ENCODE peak calls at places on chromosome 17, in six cellular contexts. M is GM23248, J is GM23338, N is HCT116, U is PC-3, P is hepatocyte. K is an unnamed sample. For H3K9me2, the result is how much of the 10 kb centered on the place peaks cover.

GRCh38 chr17:11996722-11997146 is 541 bp downstream of the ZNF18 start:
- DNase-seq in M (peak), J (peak), N (peak), U (peak), P (peak), K (peak)

GRCh38 chr17:5210853-5211252 is 19.2 kb upstream of the ZNF594 start:
- DNase-seq in M (peak), J (no peak), N (no peak), U (no peak), P (no peak), K (no peak)

GRCh38 chr17:79064026-79064425 is 10.6 kb upstream of the ENGASE start:
- DNase-seq in M (no peak), J (no peak), N (no peak), U (no peak), P (no peak), K (no peak)

GRCh38 chr17:80832266-80832676 is 159.4 kb upstream of the CHMP6 start:
- DNase-seq in M (peak), J (peak), N (no peak), U (peak), P (peak), K (no peak)

GRCh38 chr17:17845046-17845775 is 8.4 kb upstream of the SREBF1 start:
- DNase-seq in M (no peak), J (no peak), N (no peak), U (no peak), P (no peak), K (no peak)

GRCh38 chr17:70869402-70870085 is 700.2 kb downstream of the KCNJ2 start:
- DNase-seq in M (no peak), J (peak), N (no peak), U (no peak), P (no peak), K (no peak)

GRCh38 chr17:71446635-71447034 is 674.2 kb upstream of the SOX9 start:
- DNase-seq in M (no peak), J (no peak), N (no peak), U (peak), P (no peak), K (no peak)

GRCh38 chr17:49723423-49723822 is 15.7 kb upstream of the SLC35B1 start:
- DNase-seq in M (no peak), J (no peak), N (no peak), U (no peak), P (no peak), K (no peak)

GRCh38 chr17:82814834-82815233 is 25.0 kb downstream of the ZNF750 start:
- DNase-seq in M (no peak), J (no peak), N (no peak), U (no peak), P (no peak), K (no peak)

GRCh38 chr17:48639982-48640857 is 14.1 kb upstream of the HOXB9 start:
- DNase-seq in M (no peak), J (no peak), N (no peak), U (no peak), P (no peak), K (no peak)

GRCh38 chr17:65100316-65101140 is 36.6 kb upstream of the RGS9 start:
- DNase-seq in M (peak), J (peak), N (peak), U (peak), P (peak), K (peak)

GRCh38 chr17:47872651-47873161 is 21.7 kb upstream of the SP6 start:
- DNase-seq in M (no peak), J (peak), N (no peak), U (no peak), P (no peak), K (no peak)

GRCh38 chr17:27559996-27560481 is 70.9 kb upstream of the LGALS9 start:
- DNase-seq in M (peak), J (no peak), N (no peak), U (peak), P (peak), K (no peak)

GRCh38 chr17:50837980-50838954 is 2.9 kb downstream of the WFIKKN2 start:
- DNase-seq in M (no peak), J (no peak), N (no peak), U (no peak), P (no peak), K (no peak)

GRCh38 chr17:55931448-55931847 is 180.6 kb downstream of the PCTP start:
- DNase-seq in M (no peak), J (no peak), N (no peak), U (no peak), P (no peak), K (no peak)

GRCh38 chr17:29138184-29138955 is 41.8 kb downstream of the MYO18A start:
- DNase-seq in M (peak), J (no peak), N (no peak), U (peak), P (no peak), K (peak)

GRCh38 chr17:53253956-53254597 is 568.6 kb upstream of the KIF2B start:
- DNase-seq in M (no peak), J (no peak), N (no peak), U (no peak), P (no peak), K (no peak)
- H3K9me2 ChIP-seq in M (under half), J (under half), N (under half), U (under half), P (under half), K (under half)

GRCh38 chr17:42289863-42290165 is 1.5 kb downstream of the STAT5A start:
- DNase-seq in M (no peak), J (no peak), N (no peak), U (no peak), P (no peak), K (no peak)
- TF ChIP-seq EZH2phosphoT487 in M (no peak), J (no peak), N (no peak), U (no peak), P (no peak), K (no peak)

GRCh38 chr17:6558276-6558675 is 1.9 kb upstream of the PITPNM3 start:
- DNase-seq in M (no peak), J (no peak), N (no peak), U (no peak), P (no peak), K (no peak)
- TF ChIP-seq EZH2 in M (no peak), J (no peak), N (no peak), U (no peak), P (no peak), K (no peak)

GRCh38 chr17:8046929-8047768 is 8.3 kb downstream of the ALOX15B start:
- DNase-seq in M (no peak), J (no peak), N (no peak), U (no peak), P (no peak), K (no peak)
- H3K9me2 ChIP-seq in M (under half), J (under half), N (under half), U (under half), P (under half), K (under half)

GRCh38 chr17:4142107-4142900 is 526 bp downstream of the ZZEF1 start:
- DNase-seq in M (peak), J (peak), N (no peak), U (no peak), P (peak), K (peak)
- TF ChIP-seq EZH2phosphoT487 in M (no peak), J (no peak), N (no peak), U (no peak), P (no peak), K (no peak)

DNA sequence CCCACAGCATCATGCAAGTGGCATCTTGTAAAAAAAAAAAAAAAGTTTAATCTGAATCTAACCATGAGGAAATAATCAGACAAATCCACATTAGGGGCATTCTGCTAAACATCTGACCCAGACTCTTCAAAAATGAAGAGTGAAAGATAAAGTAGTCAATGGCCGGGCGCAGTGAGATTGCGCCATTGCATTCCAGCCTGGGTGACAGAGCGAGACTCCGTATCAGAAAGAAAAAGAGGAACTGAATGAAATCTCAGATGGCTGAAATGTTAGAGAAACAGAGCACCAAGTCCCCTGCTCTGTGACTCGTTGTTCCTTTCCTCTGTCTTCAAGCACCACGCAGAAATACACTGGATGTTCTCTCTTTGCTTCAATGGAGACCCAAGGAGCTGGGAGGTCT is 12.7 kb upstream of the RNF135 start:
- DNase-seq in M (peak), J (no peak), N (no peak), U (no peak), P (no peak), K (no peak)
- TF ChIP-seq EZH2 in M (no peak), J (no peak), N (no peak), U (no peak), P (no peak), K (no peak)

DNA sequence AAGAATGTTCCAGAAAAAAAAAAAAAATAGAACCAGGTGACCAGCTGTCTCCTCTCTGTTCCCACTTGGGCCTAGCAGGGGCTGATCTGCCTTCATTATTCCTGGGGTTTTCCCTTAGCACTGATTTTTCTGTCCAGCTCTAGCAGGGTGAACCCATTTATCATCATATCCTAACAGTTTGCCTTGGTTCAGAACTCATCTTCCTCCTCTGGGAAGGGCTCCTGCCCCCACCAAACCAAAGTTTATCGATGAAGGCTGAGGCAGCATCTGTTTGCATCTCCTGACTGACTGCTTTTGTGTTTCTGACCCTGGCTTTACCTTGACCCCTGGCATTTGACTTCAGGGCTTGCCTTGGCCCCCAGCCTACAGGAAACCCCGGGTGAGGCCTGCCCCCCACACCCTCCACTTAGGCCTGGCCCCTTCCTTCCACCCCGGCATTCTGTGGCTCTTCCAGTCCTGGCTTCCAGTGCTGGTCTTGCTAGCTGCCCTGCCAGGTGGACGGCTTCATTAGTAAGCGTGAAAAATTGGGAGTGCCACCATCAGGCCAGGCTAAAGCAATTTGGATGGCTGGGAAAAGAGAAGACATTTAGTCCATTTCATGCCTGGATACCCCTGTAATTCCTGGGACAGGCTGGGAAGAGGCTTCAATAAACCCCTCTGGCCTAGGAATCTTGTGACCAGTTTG is 164.9 kb downstream of the CCDC182 start:
- DNase-seq in M (no peak), J (no peak), N (no peak), U (no peak), P (no peak), K (no peak)
- H3K9me2 ChIP-seq in M (under half), J (under half), N (under half), U (under half), P (under half), K (under half)

DNA sequence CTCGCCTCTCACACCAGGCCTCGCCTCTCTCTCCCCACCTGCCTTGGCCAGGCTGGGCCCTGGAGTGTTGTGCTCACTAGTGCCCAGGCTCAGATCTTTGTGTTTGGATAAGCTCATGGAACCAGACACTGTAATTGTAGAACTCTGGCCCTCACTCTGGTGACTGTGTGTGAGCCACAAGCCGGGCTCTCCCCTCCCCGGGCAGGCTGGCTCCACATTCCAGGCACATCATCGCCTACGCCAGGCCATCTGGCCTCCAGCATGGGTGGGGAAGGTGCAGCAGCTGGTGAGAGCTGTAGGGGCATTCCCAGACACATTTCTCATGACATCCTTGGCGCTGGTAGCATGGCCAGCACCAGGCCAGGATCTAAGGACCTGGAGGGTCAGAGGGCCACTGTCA is 202.3 kb downstream of the RAB11FIP4 start:
- DNase-seq in M (peak), J (no peak), N (no peak), U (no peak), P (no peak), K (no peak)
- TF ChIP-seq EZH2phosphoT487 in M (no peak), J (no peak), N (no peak), U (no peak), P (no peak), K (no peak)

GRCh38 chr17:62189377-62189776 is 124.3 kb upstream of the MED13 start:
- DNase-seq in M (no peak), J (no peak), N (no peak), U (no peak), P (no peak), K (no peak)

GRCh38 chr17:62186841-62187240 is 121.8 kb upstream of the MED13 start:
- DNase-seq in M (no peak), J (no peak), N (no peak), U (no peak), P (no peak), K (no peak)

GRCh38 chr17:62193297-62193696 is 128.2 kb upstream of the MED13 start:
- DNase-seq in M (no peak), J (no peak), N (no peak), U (no peak), P (no peak), K (no peak)

GRCh38 chr17:62188713-62189112 is 123.6 kb upstream of the MED13 start:
- DNase-seq in M (no peak), J (no peak), N (no peak), U (peak), P (peak), K (no peak)

GRCh38 chr17:62187681-62188080 is 122.6 kb upstream of the MED13 start:
- DNase-seq in M (peak), J (no peak), N (no peak), U (peak), P (peak), K (no peak)
- TF ChIP-seq EZH2 in M (no peak), J (no peak), N (no peak), U (no peak), P (no peak), K (no peak)